ENCODE peak calls at places on chromosomes 1 and 21, in ten cellular contexts. V is AG10803; N is B cell; R is LoVo; C is fibroblast of gingiva; X is cardiac fibroblast; J is activated naive CD4-positive, alpha-beta T cell treated with Interleukin-2 at 50 U/mL for 16 hours; B is LHCN-M2; K is aorta; U is M059J. M is an unnamed sample.

GRCh38 chr1:23187637-23188036 is 19.0 kb upstream of the LUZP1 start:
- DNase-seq in K (no peak), X (no peak), U (no peak), R (no peak), J (no peak), C (no peak), V (no peak), B (no peak), N (no peak), M (no peak)

GRCh38 chr1:199399996-199400714 is 627.4 kb upstream of the NR5A2 start:
- DNase-seq in N (peak; percentile 58), C (no peak), J (no peak), K (no peak), U (peak; percentile 60), V (no peak), R (no peak), X (no peak), B (no peak), M (no peak)

GRCh38 chr1:161480381-161481035 is 24.7 kb upstream of the FCGR2A start:
- DNase-seq in U (no peak), B (no peak), X (no peak), N (no peak), J (no peak), R (no peak), V (no peak), C (no peak), K (peak; percentile 67), M (no peak)

GRCh38 chr1:22892789-22893188 is 79.9 kb downstream of the LACTBL1 start:
- DNase-seq in V (no peak), X (no peak), R (no peak), B (no peak), J (no peak), N (no peak), U (no peak), C (no peak), K (no peak), M (no peak)

GRCh38 chr1:7302873-7303272 is 468.2 kb upstream of the VAMP3 start:
- DNase-seq in C (no peak), N (no peak), R (no peak), U (no peak), B (no peak), X (no peak), V (no peak), K (no peak), J (no peak), M (no peak)

GRCh38 chr1:95086949-95087533 is 14.3 kb upstream of the ALG14 start:
- DNase-seq in C (peak; percentile 90), R (peak; percentile 57), V (peak; percentile 91), J (no peak), B (peak; percentile 98), X (peak; percentile 97), N (no peak), U (peak; percentile 95), K (no peak), M (peak; percentile 87)

GRCh38 chr1:3005771-3006170 is 15.5 kb upstream of the ACTRT2 start:
- DNase-seq in J (no peak), V (no peak), B (no peak), R (no peak), N (no peak), K (peak; percentile 86), X (no peak), U (no peak), C (no peak), M (no peak)

GRCh38 chr1:58921751-58922150 is 137.9 kb upstream of the JUN start:
- DNase-seq in N (no peak), B (no peak), C (no peak), R (no peak), U (no peak), X (no peak), V (no peak), K (no peak), J (no peak), M (no peak)

GRCh38 chr1:79551321-79551720 is 544.8 kb upstream of the ADGRL4 start:
- DNase-seq in X (peak; percentile 41), U (no peak), R (no peak), B (peak; percentile 8), K (no peak), J (no peak), C (peak; percentile 26), N (no peak), V (peak; percentile 32), M (peak; percentile 29)

GRCh38 chr1:111605553-111605952 is 14.0 kb upstream of the RAP1A start:
- DNase-seq in K (peak; percentile 74), J (no peak), U (peak; percentile 59), V (peak; percentile 89), R (no peak), B (peak; percentile 38), X (peak; percentile 80), N (no peak), C (peak; percentile 74), M (no peak)

GRCh38 chr1:156488566-156489165 is 11.9 kb downstream of the MEF2D start:
- DNase-seq in J (peak; percentile 37), C (no peak), R (no peak), U (no peak), N (no peak), K (no peak), X (no peak), B (no peak), V (no peak), M (no peak)

GRCh38 chr21:26810266-26810665 is 34.9 kb downstream of the ADAMTS1 start:
- DNase-seq in R (no peak), C (no peak), U (no peak), B (no peak), K (no peak), X (peak; percentile 28), N (no peak), J (no peak), V (peak; percentile 57), M (no peak)

M was measured in SJCRH30.